ENCODE peak calls at places on chromosomes 13 and 19, in four cellular contexts. One of them, this sample, is unnamed.

GRCh38 chr19:18167975-18168645 is 5.5 kb upstream of the IFI30 start:
- DNase-seq in right atrium auricular region: no peak
- DNase-seq in heart right ventricle: no peak
- DNase-seq in Caco-2: peak
- DNase-seq in this sample: peak

GRCh38 chr13:74210693-74211393 is 76.6 kb upstream of the KLF12 start:
- DNase-seq in right atrium auricular region: peak
- DNase-seq in heart right ventricle: no peak
- DNase-seq in Caco-2: no peak
- DNase-seq in this sample: peak

GRCh38 chr13:20160346-20161274 is at the start of gene GJA3:
- DNase-seq in right atrium auricular region: peak
- DNase-seq in heart right ventricle: peak
- DNase-seq in Caco-2: peak
- DNase-seq in this sample: peak

GRCh38 chr13:35621989-35622388 is 145.5 kb upstream of the MAB21L1 start:
- DNase-seq in right atrium auricular region: no peak
- DNase-seq in heart right ventricle: no peak
- DNase-seq in Caco-2: no peak
- DNase-seq in this sample: peak

GRCh38 chr19:55112246-55112780 is 5.1 kb downstream of the PPP1R12C start:
- DNase-seq in right atrium auricular region: no peak
- DNase-seq in heart right ventricle: no peak
- DNase-seq in Caco-2: no peak
- DNase-seq in this sample: no peak

GRCh38 chr19:50669319-50670101 is 20.3 kb downstream of the C19orf81 start:
- DNase-seq in right atrium auricular region: no peak
- DNase-seq in heart right ventricle: no peak
- DNase-seq in Caco-2: peak
- DNase-seq in this sample: peak

GRCh38 chr13:41942462-41943094 is 18.3 kb downstream of the VWA8 start:
- DNase-seq in right atrium auricular region: no peak
- DNase-seq in heart right ventricle: no peak
- DNase-seq in Caco-2: peak
- DNase-seq in this sample: peak

GRCh38 chr19:46159418-46159817 is 11.4 kb downstream of the IGFL2 start:
- DNase-seq in right atrium auricular region: no peak
- DNase-seq in heart right ventricle: no peak
- DNase-seq in Caco-2: no peak
- DNase-seq in this sample: no peak

GRCh38 chr19:32066056-32066455 is 279.4 kb upstream of the ZNF507 start:
- DNase-seq in right atrium auricular region: no peak
- DNase-seq in heart right ventricle: no peak
- DNase-seq in Caco-2: no peak
- DNase-seq in this sample: no peak

GRCh38 chr13:113398963-113399754 is 35.2 kb upstream of the GRTP1 start:
- DNase-seq in right atrium auricular region: no peak
- DNase-seq in heart right ventricle: no peak
- DNase-seq in Caco-2: no peak
- DNase-seq in this sample: no peak

GRCh38 chr13:30235206-30235605 is 72.1 kb downstream of the KATNAL1 start:
- DNase-seq in right atrium auricular region: no peak
- DNase-seq in heart right ventricle: no peak
- DNase-seq in Caco-2: no peak
- DNase-seq in this sample: peak

GRCh38 chr13:25881946-25882574 is 169.8 kb downstream of the SHISA2 start:
- DNase-seq in right atrium auricular region: no peak
- DNase-seq in heart right ventricle: no peak
- DNase-seq in Caco-2: peak
- DNase-seq in this sample: no peak

GRCh38 chr19:28130066-28130511 is 1082.9 kb downstream of the UQCRFS1 start:
- DNase-seq in right atrium auricular region: no peak
- DNase-seq in heart right ventricle: no peak
- DNase-seq in Caco-2: no peak
- DNase-seq in this sample: no peak

GRCh38 chr13:59734393-59734792 is 429.3 kb downstream of the DIAPH3 start:
- DNase-seq in right atrium auricular region: no peak
- DNase-seq in heart right ventricle: no peak
- DNase-seq in Caco-2: no peak
- DNase-seq in this sample: no peak

GRCh38 chr19:32233091-32233490 is 112.3 kb upstream of the ZNF507 start:
- DNase-seq in right atrium auricular region: peak
- DNase-seq in heart right ventricle: no peak
- DNase-seq in Caco-2: no peak
- DNase-seq in this sample: no peak

GRCh38 chr19:30314056-30314804 is 58.0 kb upstream of the ZNF536 start:
- DNase-seq in right atrium auricular region: no peak
- DNase-seq in heart right ventricle: no peak
- DNase-seq in Caco-2: peak
- DNase-seq in this sample: no peak

GRCh38 chr13:48585456-48585840 is 52.6 kb upstream of the RCBTB2 start:
- DNase-seq in right atrium auricular region: no peak
- DNase-seq in heart right ventricle: peak
- DNase-seq in Caco-2: no peak
- DNase-seq in this sample: peak

GRCh38 chr13:72537782-72538181 is 189.6 kb downstream of the MZT1 start:
- DNase-seq in right atrium auricular region: no peak
- DNase-seq in heart right ventricle: no peak
- DNase-seq in Caco-2: no peak
- DNase-seq in this sample: no peak

GRCh38 chr19:3959766-3960131 is 11.2 kb downstream of the DAPK3 start:
- DNase-seq in right atrium auricular region: no peak
- DNase-seq in heart right ventricle: no peak
- DNase-seq in Caco-2: no peak
- DNase-seq in this sample: no peak

GRCh38 chr13:50991624-50992610 is 82.3 kb downstream of the RNASEH2B start:
- DNase-seq in right atrium auricular region: no peak
- DNase-seq in heart right ventricle: no peak
- DNase-seq in Caco-2: no peak
- DNase-seq in this sample: no peak

GRCh38 chr13:52405767-52406494 is at the start of gene THSD1:
- DNase-seq in right atrium auricular region: peak
- DNase-seq in heart right ventricle: peak
- DNase-seq in Caco-2: peak
- DNase-seq in this sample: peak

GRCh38 chr13:64958106-64958505 is 2272.0 kb downstream of the PCDH9 start:
- DNase-seq in right atrium auricular region: no peak
- DNase-seq in heart right ventricle: no peak
- DNase-seq in Caco-2: no peak
- DNase-seq in this sample: no peak

GRCh38 chr19:18173572-18174294 is at the start of gene IFI30:
- DNase-seq in right atrium auricular region: no peak
- DNase-seq in heart right ventricle: peak
- DNase-seq in Caco-2: peak
- DNase-seq in this sample: peak

GRCh38 chr13:40452741-40453665 is 213.4 kb downstream of the FOXO1 start:
- DNase-seq in right atrium auricular region: no peak
- DNase-seq in heart right ventricle: no peak
- DNase-seq in Caco-2: no peak
- DNase-seq in this sample: no peak

GRCh38 chr13:63741029-63741813 is 2325.6 kb upstream of the PCDH20 start:
- DNase-seq in right atrium auricular region: no peak
- DNase-seq in heart right ventricle: no peak
- DNase-seq in Caco-2: no peak
- DNase-seq in this sample: no peak

GRCh38 chr13:113811081-113811928 is 52.3 kb downstream of the TMEM255B start:
- DNase-seq in right atrium auricular region: no peak
- DNase-seq in heart right ventricle: no peak
- DNase-seq in Caco-2: no peak
- DNase-seq in this sample: no peak

GRCh38 chr13:73146705-73147104 is 87.9 kb downstream of the KLF5 start:
- DNase-seq in right atrium auricular region: no peak
- DNase-seq in heart right ventricle: no peak
- DNase-seq in Caco-2: no peak
- DNase-seq in this sample: peak

GRCh38 chr13:23956106-23956505 is 58.8 kb upstream of the C1QTNF9B start:
- DNase-seq in right atrium auricular region: no peak
- DNase-seq in heart right ventricle: no peak
- DNase-seq in Caco-2: no peak
- DNase-seq in this sample: peak

GRCh38 chr19:39145180-39145953 is 19.8 kb downstream of the PAK4 start:
- DNase-seq in right atrium auricular region: no peak
- DNase-seq in heart right ventricle: no peak
- DNase-seq in Caco-2: no peak
- DNase-seq in this sample: no peak

DNA sequence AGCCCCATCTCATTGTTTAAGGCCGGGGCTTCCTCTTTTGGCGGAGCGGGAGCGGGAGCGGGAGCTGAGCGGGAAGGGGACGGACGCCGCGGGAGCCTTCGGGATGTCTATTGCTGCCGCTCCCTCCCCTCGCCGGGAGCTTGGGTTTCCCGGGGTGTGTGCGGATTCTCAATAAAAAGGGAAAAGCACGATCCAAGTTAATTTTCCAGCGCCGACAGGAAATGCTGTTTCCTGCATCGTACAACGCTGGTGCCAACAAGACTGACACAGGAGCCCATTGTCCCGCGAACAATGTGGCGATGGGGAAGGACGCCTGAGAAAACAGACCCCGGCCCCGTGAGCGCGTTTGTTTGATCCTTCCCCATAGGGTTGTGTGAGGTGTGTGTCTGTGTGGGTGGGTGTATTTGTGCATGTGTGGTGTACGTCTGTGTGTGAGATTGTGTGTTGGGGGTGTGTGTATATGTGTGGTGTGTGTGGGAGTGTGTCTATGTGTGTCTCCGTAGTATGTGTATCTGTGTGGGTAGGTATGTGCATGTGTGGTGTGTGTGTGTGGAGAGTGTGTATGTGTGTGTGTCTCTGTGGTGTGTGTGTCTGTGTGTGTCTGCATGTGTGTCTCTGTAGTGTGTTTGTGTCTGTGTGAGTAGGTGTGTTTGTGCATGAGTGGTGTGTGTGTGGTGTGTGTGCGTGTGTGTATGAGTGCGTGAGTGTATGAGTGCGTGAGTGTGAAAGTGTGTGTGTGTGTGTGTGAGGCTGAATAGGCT is 36.4 kb upstream of the FLT1 start:
- DNase-seq in right atrium auricular region: peak
- DNase-seq in heart right ventricle: peak
- DNase-seq in Caco-2: peak
- DNase-seq in this sample: peak
- H3K4me3 ChIP-seq in right atrium auricular region: peak
- H3K4me3 ChIP-seq in heart right ventricle: peak
- H3K4me3 ChIP-seq in Caco-2: peak
- H3K4me3 ChIP-seq in this sample: peak

GRCh38 chr19:16836115-16836905 is 7.1 kb downstream of the SIN3B start:
- DNase-seq in right atrium auricular region: no peak
- DNase-seq in heart right ventricle: no peak
- DNase-seq in Caco-2: no peak
- DNase-seq in this sample: no peak
- TF ChIP-seq CTCF in right atrium auricular region: no peak
- TF ChIP-seq CTCF in heart right ventricle: no peak
- TF ChIP-seq CTCF in Caco-2: no peak
- TF ChIP-seq CTCF in this sample: no peak

DNA sequence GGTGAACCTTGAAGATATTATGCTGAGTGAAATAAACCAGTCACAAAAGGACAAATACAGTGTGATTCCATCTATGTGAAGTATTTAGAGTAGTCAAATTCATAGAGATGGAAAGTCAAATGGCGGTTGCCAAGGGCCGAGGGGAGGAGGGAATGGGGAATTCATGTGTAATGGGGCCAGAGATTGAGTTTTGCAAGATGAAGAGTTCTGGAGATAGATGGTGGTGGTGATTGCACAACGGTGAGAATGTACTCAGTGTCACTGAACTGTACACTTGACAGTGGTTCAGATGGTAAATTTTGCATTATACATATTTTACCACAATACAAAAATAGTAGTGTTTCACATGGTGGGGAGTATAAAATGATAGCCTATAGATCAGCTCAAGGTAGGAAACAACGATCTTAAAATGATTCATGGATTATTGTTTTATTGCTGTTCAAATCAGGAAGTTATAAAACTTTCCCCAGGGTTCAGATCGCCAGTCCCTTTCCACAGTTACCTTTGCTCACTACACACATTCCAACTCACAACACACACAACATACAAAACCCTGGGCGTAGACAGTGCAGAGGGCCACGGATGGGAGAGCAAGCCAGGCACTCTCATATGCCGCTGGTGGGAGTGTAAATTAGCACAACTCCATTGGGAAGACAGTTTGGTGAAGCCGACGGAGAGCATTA is 219.9 kb downstream of the ZIC5 start:
- DNase-seq in right atrium auricular region: no peak
- DNase-seq in heart right ventricle: no peak
- DNase-seq in Caco-2: no peak
- DNase-seq in this sample: no peak
- H3K4me3 ChIP-seq in right atrium auricular region: no peak
- H3K4me3 ChIP-seq in heart right ventricle: no peak
- H3K4me3 ChIP-seq in Caco-2: no peak
- H3K4me3 ChIP-seq in this sample: no peak

GRCh38 chr13:110089100-110089499 is 217.9 kb downstream of the COL4A1 start:
- DNase-seq in right atrium auricular region: no peak
- DNase-seq in heart right ventricle: no peak
- DNase-seq in Caco-2: no peak
- DNase-seq in this sample: no peak

GRCh38 chr13:110092869-110093268 is 214.1 kb downstream of the COL4A1 start:
- DNase-seq in right atrium auricular region: no peak
- DNase-seq in heart right ventricle: no peak
- DNase-seq in Caco-2: no peak
- DNase-seq in this sample: peak

GRCh38 chr13:110089815-110090214 is 217.1 kb downstream of the COL4A1 start:
- DNase-seq in right atrium auricular region: no peak
- DNase-seq in heart right ventricle: no peak
- DNase-seq in Caco-2: no peak
- DNase-seq in this sample: no peak
- TF ChIP-seq CTCF in right atrium auricular region: no peak
- TF ChIP-seq CTCF in heart right ventricle: no peak
- TF ChIP-seq CTCF in Caco-2: peak
- TF ChIP-seq CTCF in this sample: peak

DNA sequence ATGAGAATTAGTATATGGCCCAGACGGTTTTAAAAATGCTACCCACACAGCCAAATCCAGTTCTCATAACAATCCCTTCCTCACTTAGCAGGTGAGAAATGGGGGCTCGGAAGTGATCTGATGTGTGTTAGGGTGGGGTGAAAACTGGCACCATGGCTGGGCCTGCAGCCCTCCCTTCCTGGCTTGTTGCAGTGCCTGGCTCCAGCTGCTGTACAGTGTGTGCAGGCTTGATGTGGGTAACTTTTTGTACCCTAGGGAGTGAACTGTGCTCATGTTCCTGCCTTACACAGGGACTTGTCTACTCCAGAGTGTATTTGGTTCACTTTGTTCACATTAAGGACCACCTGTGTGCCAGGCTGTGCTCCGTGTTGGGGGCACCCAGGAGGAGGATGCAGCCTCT is 177.2 kb downstream of the LMO7 start:
- DNase-seq in right atrium auricular region: no peak
- DNase-seq in heart right ventricle: no peak
- DNase-seq in Caco-2: no peak
- DNase-seq in this sample: no peak
- H3K4me3 ChIP-seq in right atrium auricular region: no peak
- H3K4me3 ChIP-seq in heart right ventricle: no peak
- H3K4me3 ChIP-seq in Caco-2: no peak
- H3K4me3 ChIP-seq in this sample: no peak

This sample was measured in cardiac fibroblast.